ENCODE peak calls at places on chromosomes 2 and 18, in six cellular contexts. I, Q, D, T, K and H are unnamed samples.

GRCh38 chr18:35029770-35030169 is 11.4 kb upstream of the MAPRE2 start:
- DNase-seq in D (no peak), T (no peak), I (no peak), Q (no peak), K (no peak), H (no peak)

GRCh38 chr18:12515550-12515949 is 107.8 kb downstream of the PRELID3A start:
- DNase-seq in Q (no peak), K (no peak), I (no peak), T (no peak), D (no peak), H (no peak)

GRCh38 chr2:149648282-149649030 is 60.9 kb upstream of the MMADHC start:
- DNase-seq in D (no peak), Q (peak), T (no peak), K (peak), I (no peak), H (no peak)

GRCh38 chr2:146661494-146662096 is 1183.2 kb upstream of the ACVR2A start:
- DNase-seq in Q (peak), K (no peak), D (no peak), T (no peak), I (no peak), H (no peak)

GRCh38 chr2:130797493-130798435 is 39.0 kb upstream of the ARHGEF4 start:
- DNase-seq in K (peak), T (peak), I (peak), Q (peak), D (peak), H (peak)

GRCh38 chr18:10047237-10047636 is 133.4 kb downstream of the VAPA start:
- DNase-seq in D (no peak), K (no peak), I (no peak), T (no peak), Q (no peak), H (no peak)

GRCh38 chr2:46813046-46813445 is 102.6 kb downstream of the MCFD2 start:
- DNase-seq in K (peak), T (no peak), D (no peak), Q (no peak), I (peak), H (no peak)

GRCh38 chr18:63741769-63742168 is 33.4 kb upstream of the SERPINB7 start:
- DNase-seq in I (no peak), T (no peak), K (no peak), Q (peak), D (no peak), H (no peak)

GRCh38 chr2:206823178-206823577 is 57.8 kb downstream of the FASTKD2 start:
- DNase-seq in T (no peak), D (peak), K (peak), Q (no peak), I (peak), H (no peak)

GRCh38 chr2:172285010-172285621 is 142.3 kb upstream of the ITGA6 start:
- DNase-seq in T (no peak), I (peak), Q (no peak), K (no peak), D (peak), H (no peak)

GRCh38 chr2:104638162-104638561 is 215.8 kb upstream of the POU3F3 start:
- DNase-seq in T (no peak), D (no peak), K (no peak), I (no peak), Q (no peak), H (no peak)

GRCh38 chr2:237806334-237806733 is 7.8 kb downstream of the RBM44 start:
- DNase-seq in Q (no peak), D (no peak), K (no peak), I (no peak), T (no peak), H (no peak)

GRCh38 chr2:75559633-75560021 is 1.1 kb downstream of the EVA1A start:
- DNase-seq in K (no peak), D (no peak), T (no peak), Q (no peak), I (no peak), H (no peak)

GRCh38 chr18:63562284-63562683 is 20.1 kb downstream of the SERPINB12 start:
- DNase-seq in T (no peak), I (no peak), D (no peak), K (no peak), Q (no peak), H (no peak)

GRCh38 chr2:120522151-120522751 is 176.3 kb downstream of the INHBB start:
- DNase-seq in I (peak), K (no peak), D (no peak), T (no peak), Q (no peak), H (no peak)

GRCh38 chr2:120952318-120952717 is 216.7 kb downstream of the GLI2 start:
- DNase-seq in D (no peak), T (no peak), K (no peak), Q (no peak), I (no peak), H (no peak)

GRCh38 chr2:1051075-1051474 is 100.4 kb downstream of the SNTG2 start:
- DNase-seq in T (no peak), D (no peak), Q (peak), I (no peak), K (no peak), H (no peak)

GRCh38 chr18:25516747-25517498 is 165.0 kb upstream of the ZNF521 start:
- DNase-seq in K (no peak), Q (no peak), I (no peak), T (no peak), D (no peak), H (no peak)

GRCh38 chr18:42108071-42108470 is 153.0 kb downstream of the PIK3C3 start:
- DNase-seq in T (no peak), I (no peak), D (no peak), Q (no peak), K (no peak), H (no peak)

GRCh38 chr2:178397002-178397605 is 53.9 kb downstream of the PRKRA start:
- DNase-seq in D (peak), Q (peak), T (no peak), K (no peak), I (no peak), H (no peak)

GRCh38 chr18:57942493-57942892 is 101.5 kb upstream of the NEDD4L start:
- DNase-seq in T (no peak), D (no peak), K (no peak), I (no peak), Q (no peak), H (no peak)

GRCh38 chr2:42312106-42312505 is 48.9 kb downstream of the COX7A2L start:
- DNase-seq in I (no peak), K (no peak), Q (no peak), D (no peak), T (no peak), H (no peak)

GRCh38 chr2:179898873-179899272 is 37.5 kb upstream of the ZNF385B start:
- DNase-seq in T (no peak), D (no peak), K (no peak), I (no peak), Q (peak), H (peak)

GRCh38 chr2:47007826-47008225 is 92.2 kb upstream of the MCFD2 start:
- DNase-seq in Q (no peak), D (no peak), K (no peak), T (no peak), I (no peak), H (no peak)

GRCh38 chr2:523698-524270 is 153.4 kb downstream of the TMEM18 start:
- DNase-seq in I (no peak), D (no peak), K (no peak), T (no peak), Q (no peak), H (no peak)

DNA sequence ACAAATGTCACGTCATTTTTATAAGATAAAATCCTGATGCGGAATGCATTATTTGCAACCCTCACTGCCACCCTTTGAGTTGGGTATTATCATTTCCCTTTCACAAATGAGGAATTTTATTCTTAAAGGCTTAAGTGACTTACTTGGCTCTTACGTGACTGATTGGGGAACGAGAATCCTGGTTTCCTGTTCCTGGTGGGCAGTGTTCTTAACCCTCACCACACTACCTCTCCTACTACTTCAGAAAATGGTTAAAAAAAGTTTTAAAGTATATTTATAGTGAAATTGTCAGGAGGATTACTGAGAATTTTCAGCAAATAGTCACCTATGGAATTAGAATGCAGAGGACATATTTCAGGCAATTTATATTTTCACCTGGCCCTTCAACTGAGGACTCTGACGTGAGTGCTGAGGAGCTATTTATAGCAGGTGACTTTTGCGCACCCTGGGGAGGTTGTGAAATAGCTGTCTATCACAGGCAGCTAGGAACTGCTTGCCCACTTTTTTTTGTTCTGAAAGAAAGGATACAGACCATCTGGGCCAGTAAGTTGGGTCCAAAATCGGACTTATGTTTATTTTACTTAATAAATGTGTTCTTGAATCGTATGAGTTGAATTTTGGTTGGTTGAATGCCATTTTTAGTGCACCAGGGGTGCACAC is 18.7 kb upstream of the RASGRP3 start:
- DNase-seq in T (no peak), D (no peak), Q (no peak), K (peak), I (no peak), H (no peak)
- TF ChIP-seq EP300 in T (peak), D (peak), Q (no peak), K (peak), I (no peak), H (no peak)

DNA sequence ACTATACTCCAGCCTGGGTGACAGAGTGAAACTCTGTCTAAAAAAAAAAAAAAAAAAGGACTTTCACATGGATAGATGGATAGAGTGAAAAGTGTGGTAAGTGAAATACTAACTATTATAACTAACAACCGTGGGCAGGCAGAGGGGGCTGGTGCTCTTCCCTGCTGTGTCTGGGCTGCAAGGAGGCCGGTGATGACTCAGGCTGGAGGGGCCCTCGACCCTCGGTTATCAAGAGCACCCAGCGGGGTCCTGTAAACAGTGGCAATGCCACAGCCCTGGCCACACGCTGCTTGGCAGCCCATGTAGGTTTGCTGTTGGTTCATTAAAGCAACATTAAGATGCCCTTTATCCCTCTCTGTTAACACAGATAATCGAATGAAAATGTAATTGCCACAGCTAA is 184.8 kb upstream of the RAB12 start:
- DNase-seq in K (no peak), Q (no peak), D (no peak), I (no peak), T (no peak), H (no peak)
- H3K27ac ChIP-seq in K (no peak), Q (no peak), D (no peak), I (no peak), T (no peak), H (no peak)

GRCh38 chr2:85600951-85601770 is 1.3 kb downstream of the TMEM150A start:
- DNase-seq in I (peak), D (no peak), T (no peak), Q (no peak), K (no peak), H (no peak)
- TF ChIP-seq POLR2A in I (no peak), D (no peak), T (no peak), Q (no peak), K (no peak), H (no peak)

DNA sequence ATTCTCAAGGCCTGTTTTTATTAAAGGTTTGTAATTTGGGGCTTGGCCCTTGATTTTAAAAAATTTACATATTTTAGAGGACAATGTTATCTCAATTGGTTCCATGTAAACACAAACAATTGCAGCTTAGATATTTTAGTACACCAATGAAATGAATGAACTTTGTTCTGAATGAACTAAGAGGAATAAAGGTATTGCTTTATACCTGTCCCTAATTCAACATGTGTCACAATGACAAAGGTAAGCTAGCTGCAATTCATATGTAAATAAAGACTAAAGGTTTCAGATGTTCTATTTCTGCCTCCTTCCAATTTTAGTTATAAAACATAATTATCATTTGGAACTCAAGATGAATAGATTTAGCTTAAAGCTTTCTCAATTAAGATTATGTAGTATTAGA is 11.4 kb downstream of the HOXD1 start:
- DNase-seq in K (no peak), I (no peak), Q (no peak), T (no peak), D (no peak), H (no peak)
- TF ChIP-seq EP300 in K (no peak), I (no peak), Q (no peak), T (no peak), D (no peak), H (no peak)

DNA sequence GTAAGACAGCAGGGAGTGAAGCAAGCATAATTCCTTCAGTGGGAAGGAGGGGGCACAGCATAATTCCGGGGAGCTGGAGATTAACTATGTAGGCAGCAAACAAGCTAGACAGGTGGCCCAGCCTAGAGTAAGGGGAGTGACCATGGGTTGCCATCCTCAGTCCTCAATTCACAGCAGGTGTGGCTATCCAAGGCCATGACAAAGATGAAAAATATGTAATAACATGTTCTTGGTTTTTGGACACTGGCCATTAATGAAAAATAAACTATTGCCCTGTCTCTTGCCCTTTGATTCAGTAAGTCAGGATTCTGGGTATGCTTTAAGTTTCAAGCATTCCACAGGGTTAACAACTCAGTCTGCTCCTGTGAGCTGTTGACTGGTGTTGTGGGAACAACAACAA is 65.0 kb downstream of the CYP1B1 start:
- DNase-seq in Q (no peak), I (no peak), D (no peak), K (no peak), T (no peak), H (no peak)
- H3K27ac ChIP-seq in Q (no peak), I (no peak), D (no peak), K (no peak), T (no peak), H (no peak)

GRCh38 chr18:77101410-77102245 is 31.0 kb downstream of the MBP start:
- DNase-seq in T (peak), Q (peak), I (peak), D (peak), K (peak), H (peak)
- TF ChIP-seq POLR2A in T (no peak), Q (no peak), I (no peak), D (no peak), K (no peak), H (peak)